ENCODE peak calls at places on chromosomes 4 and X, in five cellular contexts. One of them, this sample, is unnamed.

GRCh38 chr4:59094505-59094904 is 1984.3 kb upstream of the IGFBP7 start:
- DNase-seq in GM10248: no peak
- DNase-seq in endothelial cell: no peak
- DNase-seq in osteocyte: no peak
- DNase-seq in fibroblast of pulmonary artery: no peak
- DNase-seq in this sample: no peak

GRCh38 chr4:186570193-186570996 is 15.0 kb upstream of the MTNR1A start:
- DNase-seq in GM10248: no peak
- DNase-seq in endothelial cell: no peak
- DNase-seq in osteocyte: no peak
- DNase-seq in fibroblast of pulmonary artery: peak
- DNase-seq in this sample: no peak

GRCh38 chr4:189804884-189805283 is 135.8 kb upstream of the FRG1 start:
- DNase-seq in GM10248: no peak
- DNase-seq in endothelial cell: no peak
- DNase-seq in osteocyte: no peak
- DNase-seq in fibroblast of pulmonary artery: no peak
- DNase-seq in this sample: no peak

GRCh38 chrX:78517124-78517523 is 142.0 kb downstream of the RTL3 start:
- DNase-seq in GM10248: peak
- DNase-seq in endothelial cell: no peak
- DNase-seq in osteocyte: no peak
- DNase-seq in fibroblast of pulmonary artery: peak
- DNase-seq in this sample: no peak

GRCh38 chr4:100118213-100118612 is 72.1 kb downstream of the DDIT4L start:
- DNase-seq in GM10248: no peak
- DNase-seq in endothelial cell: no peak
- DNase-seq in osteocyte: no peak
- DNase-seq in fibroblast of pulmonary artery: peak
- DNase-seq in this sample: no peak

GRCh38 chrX:96538104-96538725 is 146.4 kb upstream of the DIAPH2 start:
- DNase-seq in GM10248: no peak
- DNase-seq in endothelial cell: no peak
- DNase-seq in osteocyte: no peak
- DNase-seq in fibroblast of pulmonary artery: no peak
- DNase-seq in this sample: no peak

GRCh38 chrX:153765138-153766079 is 1.4 kb downstream of the PLXNB3 start:
- DNase-seq in GM10248: no peak
- DNase-seq in endothelial cell: peak
- DNase-seq in osteocyte: no peak
- DNase-seq in fibroblast of pulmonary artery: peak
- DNase-seq in this sample: peak

GRCh38 chrX:103503163-103503852 is 16.0 kb downstream of the RAB40A start:
- DNase-seq in GM10248: no peak
- DNase-seq in endothelial cell: no peak
- DNase-seq in osteocyte: no peak
- DNase-seq in fibroblast of pulmonary artery: no peak
- DNase-seq in this sample: no peak

GRCh38 chr4:146508229-146508939 is 13.4 kb downstream of the SLC10A7 start:
- DNase-seq in GM10248: no peak
- DNase-seq in endothelial cell: no peak
- DNase-seq in osteocyte: no peak
- DNase-seq in fibroblast of pulmonary artery: no peak
- DNase-seq in this sample: no peak

GRCh38 chr4:170399894-170400293 is 310.1 kb upstream of the AADAT start:
- DNase-seq in GM10248: no peak
- DNase-seq in endothelial cell: no peak
- DNase-seq in osteocyte: no peak
- DNase-seq in fibroblast of pulmonary artery: no peak
- DNase-seq in this sample: no peak

GRCh38 chr4:139152249-139152648 is 24.8 kb downstream of the ELF2 start:
- DNase-seq in GM10248: no peak
- DNase-seq in endothelial cell: no peak
- DNase-seq in osteocyte: no peak
- DNase-seq in fibroblast of pulmonary artery: no peak
- DNase-seq in this sample: no peak

GRCh38 chrX:8364369-8365141 is 100.1 kb upstream of the VCX3B start:
- DNase-seq in GM10248: no peak
- DNase-seq in endothelial cell: peak
- DNase-seq in osteocyte: no peak
- DNase-seq in fibroblast of pulmonary artery: peak
- DNase-seq in this sample: peak
- TF ChIP-seq CTCF in GM10248: peak
- TF ChIP-seq CTCF in endothelial cell: peak
- TF ChIP-seq CTCF in osteocyte: peak
- TF ChIP-seq CTCF in fibroblast of pulmonary artery: peak
- TF ChIP-seq CTCF in this sample: peak

DNA sequence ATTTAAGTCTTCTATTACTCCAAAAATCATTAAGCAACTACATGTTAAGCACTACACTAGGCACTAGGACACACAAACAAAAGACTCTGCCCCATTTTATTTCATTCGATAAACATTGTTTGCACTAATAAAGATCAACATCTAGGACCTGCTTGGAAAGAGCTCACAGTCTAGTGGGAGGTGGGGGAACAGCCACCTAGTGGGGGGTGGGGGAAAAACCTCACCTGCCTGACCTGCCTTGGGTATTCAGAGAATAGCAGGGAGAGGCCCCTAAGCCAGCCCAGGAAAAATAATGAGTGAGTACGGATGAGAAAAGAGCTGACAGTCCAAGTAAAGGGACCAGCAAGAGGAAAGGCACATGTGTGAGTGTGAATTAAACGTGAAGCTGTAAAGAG is 52.2 kb downstream of the PRDM5 start:
- DNase-seq in GM10248: no peak
- DNase-seq in endothelial cell: no peak
- DNase-seq in osteocyte: no peak
- DNase-seq in fibroblast of pulmonary artery: no peak
- DNase-seq in this sample: no peak
- TF ChIP-seq CTCF in GM10248: no peak
- TF ChIP-seq CTCF in endothelial cell: no peak
- TF ChIP-seq CTCF in osteocyte: peak
- TF ChIP-seq CTCF in fibroblast of pulmonary artery: no peak
- TF ChIP-seq CTCF in this sample: peak

DNA sequence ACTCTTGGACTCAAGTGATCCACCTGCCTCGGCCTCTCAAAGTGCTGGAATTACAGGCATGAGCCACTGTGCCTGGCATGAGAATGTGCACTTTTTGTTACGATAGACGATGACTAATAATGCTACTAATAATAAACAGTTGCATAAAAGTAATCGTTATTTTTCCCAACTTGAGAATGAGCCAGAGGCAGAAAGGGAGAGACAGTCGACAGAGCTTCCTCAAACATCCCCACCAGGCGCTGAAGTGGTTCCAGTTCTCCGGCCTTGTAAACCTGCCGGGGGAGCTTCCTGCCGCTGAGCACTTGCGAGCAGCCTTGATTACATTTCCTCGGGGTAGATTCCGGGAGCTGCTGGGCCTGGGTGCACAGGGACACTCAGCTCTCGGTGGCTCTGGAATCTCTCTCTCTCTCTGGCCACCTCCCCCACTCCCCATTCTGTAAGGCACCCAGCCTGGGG is 8.9 kb upstream of the HTRA3 start:
- DNase-seq in GM10248: no peak
- DNase-seq in endothelial cell: no peak
- DNase-seq in osteocyte: no peak
- DNase-seq in fibroblast of pulmonary artery: peak
- DNase-seq in this sample: no peak
- TF ChIP-seq CTCF in GM10248: no peak
- TF ChIP-seq CTCF in endothelial cell: no peak
- TF ChIP-seq CTCF in osteocyte: no peak
- TF ChIP-seq CTCF in fibroblast of pulmonary artery: peak
- TF ChIP-seq CTCF in this sample: no peak

GRCh38 chrX:151488677-151489076 is 74.8 kb upstream of the PASD1 start:
- DNase-seq in GM10248: peak
- DNase-seq in endothelial cell: no peak
- DNase-seq in osteocyte: no peak
- DNase-seq in fibroblast of pulmonary artery: no peak
- DNase-seq in this sample: no peak
- TF ChIP-seq CTCF in GM10248: peak
- TF ChIP-seq CTCF in endothelial cell: peak
- TF ChIP-seq CTCF in osteocyte: no peak
- TF ChIP-seq CTCF in fibroblast of pulmonary artery: no peak
- TF ChIP-seq CTCF in this sample: peak

GRCh38 chrX:110002300-110003166 is at the start of gene TMEM164:
- DNase-seq in GM10248: peak
- DNase-seq in endothelial cell: peak
- DNase-seq in osteocyte: peak
- DNase-seq in fibroblast of pulmonary artery: peak
- DNase-seq in this sample: peak
- TF ChIP-seq CTCF in GM10248: no peak
- TF ChIP-seq CTCF in endothelial cell: no peak
- TF ChIP-seq CTCF in osteocyte: peak
- TF ChIP-seq CTCF in fibroblast of pulmonary artery: no peak
- TF ChIP-seq CTCF in this sample: peak

DNA sequence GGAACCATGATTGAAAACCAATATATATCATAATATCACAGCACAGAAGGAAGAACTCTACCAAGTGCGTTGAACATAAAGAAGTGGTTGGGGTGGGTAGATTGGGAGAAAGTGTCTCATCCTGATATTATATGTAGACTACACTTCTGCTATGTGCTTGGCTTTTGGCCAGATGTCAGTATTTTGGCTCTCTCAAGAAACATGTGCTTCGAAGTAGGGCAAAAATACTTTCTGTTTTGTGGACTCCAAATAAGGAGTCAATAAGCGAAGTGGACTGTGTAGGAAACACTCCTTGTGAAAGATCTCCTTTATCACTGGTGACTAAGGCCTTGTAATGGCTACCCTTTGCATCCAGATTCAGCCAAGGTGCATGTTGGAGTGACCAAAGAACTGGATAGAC is 7.8 kb upstream of the HPSE start:
- DNase-seq in GM10248: no peak
- DNase-seq in endothelial cell: no peak
- DNase-seq in osteocyte: no peak
- DNase-seq in fibroblast of pulmonary artery: peak
- DNase-seq in this sample: no peak
- TF ChIP-seq CTCF in GM10248: no peak
- TF ChIP-seq CTCF in endothelial cell: no peak
- TF ChIP-seq CTCF in osteocyte: no peak
- TF ChIP-seq CTCF in fibroblast of pulmonary artery: no peak
- TF ChIP-seq CTCF in this sample: no peak

DNA sequence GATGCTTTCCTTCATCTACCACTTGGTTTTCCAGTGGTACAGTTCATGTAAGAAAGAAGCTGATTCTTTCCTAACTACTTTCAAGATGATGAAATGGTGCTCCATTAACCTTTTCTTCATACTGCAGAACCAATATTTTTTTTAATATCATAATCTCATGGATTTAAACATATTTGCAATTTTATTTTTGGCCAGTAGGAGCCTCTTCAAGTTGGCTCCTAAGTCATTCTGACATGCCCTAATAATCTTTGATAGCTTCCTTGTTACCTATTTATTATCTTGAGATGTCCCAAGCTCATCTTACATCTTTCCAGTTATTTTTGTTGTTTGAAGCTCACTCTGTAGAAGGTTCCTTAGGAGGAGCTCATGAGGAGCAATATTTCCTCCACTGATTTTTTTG is 170.2 kb downstream of the APBB2 start:
- DNase-seq in GM10248: no peak
- DNase-seq in endothelial cell: no peak
- DNase-seq in osteocyte: no peak
- DNase-seq in fibroblast of pulmonary artery: no peak
- DNase-seq in this sample: no peak
- TF ChIP-seq CTCF in GM10248: no peak
- TF ChIP-seq CTCF in endothelial cell: peak
- TF ChIP-seq CTCF in osteocyte: no peak
- TF ChIP-seq CTCF in fibroblast of pulmonary artery: no peak
- TF ChIP-seq CTCF in this sample: peak

This sample was measured in neural crest cell.